ENCODE peak calls at places on chromosomes 7 and 10, in four cellular contexts. One of them, this sample, is unnamed.

GRCh38 chr7:157022681-157023588 is 12.5 kb upstream of the MNX1 start:
- DNase-seq in SK-N-SH: peak
- DNase-seq in K562: no peak
- DNase-seq in HCT116: no peak
- DNase-seq in this sample: no peak

GRCh38 chr10:133335238-133336122 is 1.2 kb downstream of the CALY start:
- DNase-seq in SK-N-SH: peak
- DNase-seq in K562: peak
- DNase-seq in HCT116: no peak
- DNase-seq in this sample: no peak

GRCh38 chr7:129055861-129056464 is 1.1 kb upstream of the TNPO3 start:
- DNase-seq in SK-N-SH: no peak
- DNase-seq in K562: no peak
- DNase-seq in HCT116: no peak
- DNase-seq in this sample: no peak

GRCh38 chr7:73850781-73851207 is 8.5 kb upstream of the METTL27 start:
- DNase-seq in SK-N-SH: no peak
- DNase-seq in K562: peak
- DNase-seq in HCT116: peak
- DNase-seq in this sample: no peak

GRCh38 chr10:23834096-23834495 is 374.8 kb upstream of the KIAA1217 start:
- DNase-seq in SK-N-SH: no peak
- DNase-seq in K562: no peak
- DNase-seq in HCT116: no peak
- DNase-seq in this sample: no peak

GRCh38 chr10:86389441-86390193 is 23.0 kb upstream of the GRID1 start:
- DNase-seq in SK-N-SH: no peak
- DNase-seq in K562: peak
- DNase-seq in HCT116: no peak
- DNase-seq in this sample: no peak

GRCh38 chr10:119301397-119301796 is 94.0 kb downstream of the GRK5 start:
- DNase-seq in SK-N-SH: no peak
- DNase-seq in K562: no peak
- DNase-seq in HCT116: no peak
- DNase-seq in this sample: no peak

GRCh38 chr10:75532253-75532924 is 101.0 kb downstream of the LRMDA start:
- DNase-seq in SK-N-SH: no peak
- DNase-seq in K562: no peak
- DNase-seq in HCT116: no peak
- DNase-seq in this sample: no peak

GRCh38 chr10:73785721-73786511 is 510 bp downstream of the ZSWIM8 start:
- DNase-seq in SK-N-SH: peak
- DNase-seq in K562: peak
- DNase-seq in HCT116: no peak
- DNase-seq in this sample: no peak

GRCh38 chr7:42023216-42023724 is 213.7 kb downstream of the GLI3 start:
- DNase-seq in SK-N-SH: no peak
- DNase-seq in K562: no peak
- DNase-seq in HCT116: no peak
- DNase-seq in this sample: no peak

GRCh38 chr7:128811631-128812430 is 18.4 kb upstream of the FLNC start:
- DNase-seq in SK-N-SH: no peak
- DNase-seq in K562: no peak
- DNase-seq in HCT116: no peak
- DNase-seq in this sample: no peak

GRCh38 chr10:69318087-69318996 is 40.0 kb downstream of the HK1 start:
- DNase-seq in SK-N-SH: peak
- DNase-seq in K562: peak
- DNase-seq in HCT116: peak
- DNase-seq in this sample: no peak

GRCh38 chr10:103231047-103231551 is 14.6 kb upstream of the RPEL1 start:
- DNase-seq in SK-N-SH: no peak
- DNase-seq in K562: no peak
- DNase-seq in HCT116: peak
- DNase-seq in this sample: peak

GRCh38 chr10:32788359-32788758 is 169.7 kb downstream of the ITGB1 start:
- DNase-seq in SK-N-SH: no peak
- DNase-seq in K562: no peak
- DNase-seq in HCT116: no peak
- DNase-seq in this sample: peak

GRCh38 chr7:128860158-128861073 is 2.2 kb upstream of the ATP6V1F start:
- DNase-seq in SK-N-SH: no peak
- DNase-seq in K562: peak
- DNase-seq in HCT116: no peak
- DNase-seq in this sample: no peak

GRCh38 chr10:121165276-121165675 is 314.1 kb downstream of the WDR11 start:
- DNase-seq in SK-N-SH: no peak
- DNase-seq in K562: no peak
- DNase-seq in HCT116: no peak
- DNase-seq in this sample: no peak

GRCh38 chr7:27101188-27101905 is 1.1 kb downstream of the HOXA2 start:
- DNase-seq in SK-N-SH: peak
- DNase-seq in K562: no peak
- DNase-seq in HCT116: no peak
- DNase-seq in this sample: no peak

GRCh38 chr7:40490603-40490924 is 355.8 kb downstream of the SUGCT start:
- DNase-seq in SK-N-SH: no peak
- DNase-seq in K562: no peak
- DNase-seq in HCT116: no peak
- DNase-seq in this sample: no peak
- TF ChIP-seq SIN3A in SK-N-SH: no peak
- TF ChIP-seq SIN3A in K562: no peak
- TF ChIP-seq SIN3A in HCT116: no peak
- TF ChIP-seq SIN3A in this sample: no peak

GRCh38 chr7:92706563-92706962 is 116.4 kb upstream of the FAM133B start:
- DNase-seq in SK-N-SH: no peak
- DNase-seq in K562: no peak
- DNase-seq in HCT116: no peak
- DNase-seq in this sample: no peak
- H3K9ac ChIP-seq in SK-N-SH: no peak
- H3K9ac ChIP-seq in K562: no peak
- H3K9ac ChIP-seq in HCT116: no peak
- H3K9ac ChIP-seq in this sample: no peak

DNA sequence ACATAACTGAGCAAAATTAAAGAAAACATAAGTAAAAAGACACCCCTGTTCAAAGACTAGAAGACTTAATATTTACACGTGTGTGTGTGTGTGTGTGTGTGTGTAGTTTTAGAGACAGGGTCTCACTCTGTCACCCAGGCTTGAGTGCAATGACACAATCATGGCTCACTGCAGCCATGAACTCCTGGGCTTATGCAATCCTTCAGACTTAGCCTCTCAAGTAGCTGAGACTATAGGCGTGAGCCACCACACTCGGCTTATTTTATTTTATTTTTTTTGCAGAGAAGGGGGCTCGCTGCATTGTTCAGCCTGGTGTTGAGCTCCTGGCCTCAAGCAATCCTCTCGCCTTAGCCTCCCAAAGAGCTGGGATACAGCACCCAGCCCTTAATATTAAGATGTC is 90.3 kb downstream of the JMJD1C start:
- DNase-seq in SK-N-SH: no peak
- DNase-seq in K562: no peak
- DNase-seq in HCT116: no peak
- DNase-seq in this sample: no peak
- TF ChIP-seq SIN3A in SK-N-SH: no peak
- TF ChIP-seq SIN3A in K562: no peak
- TF ChIP-seq SIN3A in HCT116: no peak
- TF ChIP-seq SIN3A in this sample: no peak

GRCh38 chr7:106177738-106178592 is 65.9 kb upstream of the SYPL1 start:
- DNase-seq in SK-N-SH: no peak
- DNase-seq in K562: no peak
- DNase-seq in HCT116: no peak
- DNase-seq in this sample: no peak
- H3K9ac ChIP-seq in SK-N-SH: no peak
- H3K9ac ChIP-seq in K562: no peak
- H3K9ac ChIP-seq in HCT116: no peak
- H3K9ac ChIP-seq in this sample: no peak

This sample was measured in HepG2.